ENCODE peak calls at places on chromosome 12, in five cellular contexts. H, F, O, N and D are unnamed samples.

GRCh38 chr12:29534935-29535334 is 37.4 kb upstream of the OVCH1 start:
- DNase-seq in N (no peak), O (no peak), F (no peak), H (no peak), D (peak; percentile 85)

GRCh38 chr12:51534216-51534615 is 56.8 kb upstream of the SCN8A start:
- DNase-seq in N (no peak), F (no peak), O (no peak), H (no peak), D (no peak)

GRCh38 chr12:11906284-11906935 is 164.3 kb upstream of the BCL2L14 start:
- DNase-seq in O (peak; percentile 62), H (no peak), F (no peak), N (no peak), D (peak; percentile 68)

GRCh38 chr12:108801736-108802665 is 55.4 kb downstream of the SSH1 start:
- DNase-seq in N (no peak), F (no peak), H (peak; percentile 69), O (no peak), D (peak; percentile 94)

GRCh38 chr12:38983117-38983571 is 77.8 kb upstream of the CPNE8 start:
- DNase-seq in H (no peak), F (no peak), O (no peak), N (no peak), D (no peak)

GRCh38 chr12:27081668-27082091 is 698 bp downstream of the C12orf71 start:
- DNase-seq in H (peak; percentile 25), F (no peak), O (no peak), N (no peak), D (peak; percentile 44)

GRCh38 chr12:3317481-3317815 is 173.6 kb upstream of the PRMT8 start:
- DNase-seq in O (no peak), N (no peak), F (no peak), H (no peak), D (no peak)

GRCh38 chr12:95763809-95764253 is 26.7 kb downstream of the NTN4 start:
- DNase-seq in N (no peak), H (no peak), F (no peak), O (peak; percentile 65), D (peak; percentile 89)

GRCh38 chr12:29039013-29039412 is 110.1 kb upstream of the FAR2 start:
- DNase-seq in N (no peak), F (no peak), H (no peak), O (peak; percentile 96), D (peak; percentile 97)

GRCh38 chr12:119486599-119487154 is 106.9 kb upstream of the TMEM233 start:
- DNase-seq in F (no peak), H (peak; percentile 22), O (no peak), N (no peak), D (no peak)

GRCh38 chr12:115946867-115947695 is 330.4 kb downstream of the MED13L start:
- DNase-seq in N (no peak), O (no peak), H (no peak), F (no peak), D (peak; percentile 40)

GRCh38 chr12:93387780-93388179 is 10.1 kb downstream of the NUDT4 start:
- DNase-seq in N (no peak), H (no peak), F (peak; percentile 34), O (no peak), D (no peak)

GRCh38 chr12:27822076-27822712 is 42.2 kb upstream of the MANSC4 start:
- DNase-seq in O (no peak), F (peak; percentile 60), N (no peak), H (no peak), D (peak; percentile 92)

GRCh38 chr12:114625294-114625851 is 58.6 kb downstream of the TBX3 start:
- DNase-seq in N (no peak), F (peak; percentile 52), H (peak; percentile 83), O (peak; percentile 50), D (peak; percentile 80)

GRCh38 chr12:61554268-61555008 is 705.8 kb upstream of the USP15 start:
- DNase-seq in N (no peak), O (no peak), H (no peak), F (no peak), D (no peak)

GRCh38 chr12:57793920-57794319 is 11.3 kb downstream of the TSFM start:
- DNase-seq in H (no peak), O (peak; percentile 46), N (no peak), F (no peak), D (peak; percentile 83)

GRCh38 chr12:94127239-94128131 is 20.9 kb upstream of the PLXNC1 start:
- DNase-seq in N (no peak), O (no peak), H (no peak), F (no peak), D (no peak)

GRCh38 chr12:132275110-132275531 is 54.3 kb downstream of the GALNT9 start:
- DNase-seq in O (peak; percentile 11), F (no peak), N (no peak), H (peak; percentile 66), D (peak; percentile 61)

GRCh38 chr12:117119592-117120198 is 20.5 kb upstream of the TESC start:
- DNase-seq in F (peak; percentile 65), N (peak; percentile 27), H (peak; percentile 69), O (no peak), D (no peak)
- TF ChIP-seq CTCF in F (peak; percentile 60), N (peak; percentile 71), H (peak; percentile 68), O (peak; percentile 50), D (peak; percentile 80)

GRCh38 chr12:59096246-59096645 is 175.9 kb upstream of the LRIG3 start:
- DNase-seq in N (no peak), O (no peak), F (no peak), H (no peak), D (no peak)
- TF ChIP-seq CTCF in N (no peak), O (no peak), F (no peak), H (no peak), D (no peak)

GRCh38 chr12:52715416-52715815 is 12.1 kb upstream of the KRT77 start:
- DNase-seq in N (peak; percentile 70), H (peak; percentile 75), F (no peak), O (no peak), D (no peak)
- TF ChIP-seq CTCF in N (peak; percentile 16), H (no peak), F (no peak), O (no peak), D (no peak)

DNA sequence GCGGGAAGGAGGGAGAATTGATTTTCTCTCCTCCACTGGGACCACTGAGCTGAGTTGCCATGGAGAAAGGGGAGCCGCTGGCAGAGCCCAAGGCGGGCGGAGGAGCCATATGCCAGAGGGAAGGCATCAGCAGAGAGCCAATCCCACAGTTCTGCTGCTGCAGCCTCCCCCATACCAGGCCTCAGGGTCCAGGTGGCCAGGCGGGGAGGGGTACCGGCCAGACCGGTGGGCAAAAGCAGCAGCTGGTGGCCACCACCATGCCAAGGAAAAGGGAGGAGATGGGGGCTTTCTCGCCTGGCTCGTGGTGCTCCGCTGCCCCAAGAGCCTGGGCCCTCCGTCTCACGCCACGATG is 72.8 kb downstream of the PITPNM2 start:
- DNase-seq in O (no peak), N (no peak), F (no peak), H (no peak), D (no peak)
- TF ChIP-seq CTCF in O (no peak), N (no peak), F (no peak), H (no peak), D (no peak)

GRCh38 chr12:68280240-68280639 is 26.8 kb upstream of the IL22 start:
- DNase-seq in F (no peak), H (no peak), N (no peak), O (no peak), D (no peak)
- TF ChIP-seq CTCF in F (no peak), H (no peak), N (no peak), O (no peak), D (no peak)

DNA sequence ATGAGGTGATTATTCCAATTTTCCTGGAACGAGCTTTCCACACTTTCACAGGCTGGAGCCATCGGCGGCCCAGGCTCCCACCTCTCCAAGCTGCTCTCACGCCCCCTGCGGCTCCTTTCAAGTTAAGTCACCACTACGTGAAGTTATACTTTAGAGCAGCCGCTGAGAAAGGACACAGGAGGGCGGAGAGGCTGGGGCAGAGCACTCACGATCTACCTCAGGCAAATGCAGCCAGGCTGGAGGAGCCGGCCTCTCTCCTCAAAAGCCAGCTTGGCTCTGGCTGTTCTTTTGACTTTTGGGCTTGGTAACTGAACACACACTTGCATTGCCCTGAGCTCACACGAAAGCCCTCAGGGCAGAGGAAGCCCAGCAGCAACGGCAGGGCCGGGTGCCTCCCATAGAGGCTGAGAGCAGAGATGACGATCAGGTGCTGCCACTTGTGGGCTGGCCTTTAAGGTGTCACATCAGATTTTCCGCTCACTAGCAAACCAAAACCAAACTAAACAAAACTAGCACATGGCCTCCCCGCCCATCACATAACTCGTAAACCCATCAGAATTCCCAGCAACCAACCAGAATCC is 75.2 kb downstream of the PITPNM2 start:
- DNase-seq in O (no peak), H (peak; percentile 71), N (peak; percentile 74), F (peak; percentile 73), D (peak; percentile 27)
- TF ChIP-seq CTCF in O (no peak), H (no peak), N (peak; percentile 9), F (no peak), D (peak; percentile 18)

GRCh38 chr12:19706936-19707335 is 267.6 kb downstream of the AEBP2 start:
- DNase-seq in O (no peak), H (no peak), F (no peak), N (no peak), D (no peak)

GRCh38 chr12:19710811-19711793 is 271.8 kb downstream of the AEBP2 start:
- DNase-seq in N (no peak), H (no peak), O (no peak), F (no peak), D (peak; percentile 41)

GRCh38 chr12:19709889-19710288 is 270.6 kb downstream of the AEBP2 start:
- DNase-seq in O (no peak), N (no peak), F (no peak), H (no peak), D (no peak)

GRCh38 chr12:19704966-19705365 is 265.7 kb downstream of the AEBP2 start:
- DNase-seq in F (no peak), N (no peak), H (no peak), O (no peak), D (no peak)

GRCh38 chr12:19707948-19708409 is 268.7 kb downstream of the AEBP2 start:
- DNase-seq in N (no peak), O (no peak), F (no peak), H (no peak), D (peak; percentile 21)
- TF ChIP-seq CTCF in N (no peak), O (peak; percentile 17), F (no peak), H (no peak), D (no peak)